ENCODE peak calls at places on chromosomes 6 and 20, in eight cellular contexts. C is IMR-90; O is psoas muscle; D is CD4-positive, alpha-beta memory T cell; P is skeletal muscle cell; Z is transverse colon; E is H1; G is uterus. K is an unnamed sample.

GRCh38 chr6:125994659-125995488 is 8.5 kb downstream of the TRMT11 start:
- DNase-seq in C (no peak), O (no peak), D (no peak), P (no peak), Z (no peak), E (no peak), G (no peak), K (no peak)

GRCh38 chr6:34189806-34190503 is 44.1 kb upstream of the GRM4 start:
- DNase-seq in C (no peak), O (no peak), D (peak), P (no peak), Z (peak), E (no peak), G (no peak), K (no peak)

GRCh38 chr20:51198876-51199523 is 176.1 kb upstream of the KCNG1 start:
- DNase-seq in C (no peak), O (no peak), D (no peak), P (no peak), Z (no peak), E (no peak), G (no peak), K (no peak)

GRCh38 chr20:58458342-58459057 is 56.7 kb downstream of the APCDD1L start:
- DNase-seq in C (peak), O (no peak), D (no peak), P (peak), Z (no peak), E (no peak), G (no peak), K (peak)

GRCh38 chr20:341682-342081 is 5.2 kb upstream of the NRSN2 start:
- DNase-seq in C (peak), O (no peak), D (no peak), P (no peak), Z (no peak), E (no peak), G (no peak), K (no peak)

GRCh38 chr6:90393232-90393884 is 96.7 kb upstream of the BACH2 start:
- DNase-seq in C (peak), O (peak), D (peak), P (peak), Z (peak), E (peak), G (peak), K (no peak)

GRCh38 chr6:34459899-34460593 is 5.8 kb upstream of the PACSIN1 start:
- DNase-seq in C (peak), O (no peak), D (peak), P (no peak), Z (peak), E (peak), G (no peak), K (peak)

GRCh38 chr6:129662406-129662766 is 47.6 kb downstream of the ARHGAP18 start:
- DNase-seq in C (no peak), O (no peak), D (no peak), P (no peak), Z (no peak), E (no peak), G (no peak), K (no peak)

GRCh38 chr20:53298900-53299299 is 294.7 kb downstream of the ZNF217 start:
- DNase-seq in C (no peak), O (no peak), D (no peak), P (no peak), Z (no peak), E (no peak), G (no peak), K (no peak)

GRCh38 chr20:58714923-58715708 is 22.5 kb downstream of the NPEPL1 start:
- DNase-seq in C (no peak), O (no peak), D (no peak), P (no peak), Z (no peak), E (no peak), G (peak), K (no peak)

GRCh38 chr20:4883051-4883450 is 118.3 kb downstream of the SLC23A2 start:
- DNase-seq in C (no peak), O (no peak), D (no peak), P (no peak), Z (no peak), E (no peak), G (no peak), K (no peak)

DNA sequence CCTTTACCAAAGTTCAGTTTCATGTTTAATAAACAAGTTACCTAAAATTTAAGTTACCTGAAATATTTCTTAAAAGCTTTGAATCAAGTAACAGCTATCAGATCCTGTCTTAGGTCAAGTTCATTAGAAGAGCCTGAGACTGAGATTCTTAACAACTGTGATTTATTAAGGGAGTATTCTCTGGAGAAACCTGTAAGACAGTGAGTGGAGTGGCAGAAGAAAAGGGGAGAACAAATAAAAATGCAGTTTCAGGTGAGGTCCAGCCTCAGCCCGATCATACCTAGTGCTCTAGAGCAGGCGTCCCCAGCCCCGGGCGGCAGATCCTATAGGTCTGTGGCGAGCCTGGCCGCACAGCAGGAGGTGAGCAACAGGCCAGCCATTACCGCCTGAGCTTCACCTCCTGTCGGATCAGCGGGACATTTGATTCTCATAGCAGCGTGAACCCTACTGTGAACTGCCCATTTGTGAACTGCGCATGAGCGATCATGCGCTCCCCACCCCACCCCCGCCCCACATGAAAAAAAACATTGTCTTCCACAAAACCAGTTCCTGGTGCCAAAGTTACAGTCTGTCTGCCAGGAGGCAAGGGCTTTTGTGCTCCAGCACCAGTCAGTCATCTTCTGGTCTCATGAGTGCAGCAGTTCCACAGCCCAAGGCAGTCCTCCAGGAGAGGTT is 59.2 kb upstream of the ADGRB3 start:
- DNase-seq in C (no peak), O (no peak), D (no peak), P (no peak), Z (no peak), E (peak), G (no peak), K (no peak)
- H3K4me3 ChIP-seq in C (no peak), O (no peak), D (no peak), P (no peak), Z (no peak), E (no peak), G (no peak), K (no peak)

DNA sequence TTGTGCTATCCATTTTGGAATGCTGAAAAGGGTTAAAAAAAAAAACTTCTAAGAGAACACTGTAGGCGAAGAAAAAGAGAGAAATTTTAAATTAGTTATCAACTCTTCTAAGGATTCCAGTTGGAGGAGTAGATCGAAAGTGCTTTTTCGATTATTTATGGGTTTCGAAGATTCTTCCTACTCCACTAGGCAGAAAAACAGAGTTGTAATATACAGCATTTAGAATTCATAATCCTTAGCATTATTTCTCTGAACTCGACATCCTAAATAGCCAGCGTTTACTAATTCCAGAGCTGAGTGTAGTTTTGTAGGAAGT is 811 bp upstream of the RNF217 start:
- DNase-seq in C (no peak), O (no peak), D (no peak), P (no peak), Z (no peak), E (no peak), G (no peak), K (no peak)
- H3K4me3 ChIP-seq in C (peak), O (peak), D (no peak), P (peak), Z (peak), E (peak), G (peak), K (no peak)

GRCh38 chr20:36606171-36607116 is 865 bp downstream of the RAB5IF start:
- DNase-seq in C (peak), O (peak), D (no peak), P (no peak), Z (peak), E (no peak), G (no peak), K (no peak)

GRCh38 chr20:36604952-36605308 is 649 bp upstream of the RAB5IF start:
- DNase-seq in C (no peak), O (peak), D (no peak), P (no peak), Z (peak), E (no peak), G (peak), K (peak)

GRCh38 chr20:36605309-36606170 is at the start of gene RAB5IF:
- DNase-seq in C (peak), O (peak), D (peak), P (peak), Z (peak), E (peak), G (peak), K (peak)

GRCh38 chr20:36611625-36612024 is 6.0 kb downstream of the RAB5IF start:
- DNase-seq in C (no peak), O (no peak), D (no peak), P (no peak), Z (no peak), E (no peak), G (no peak), K (no peak)

GRCh38 chr20:36607586-36608387 is 2.2 kb downstream of the RAB5IF start:
- DNase-seq in C (no peak), O (no peak), D (no peak), P (no peak), Z (peak), E (no peak), G (no peak), K (no peak)
- H3K4me3 ChIP-seq in C (no peak), O (peak), D (no peak), P (no peak), Z (no peak), E (no peak), G (no peak), K (peak)

DNA sequence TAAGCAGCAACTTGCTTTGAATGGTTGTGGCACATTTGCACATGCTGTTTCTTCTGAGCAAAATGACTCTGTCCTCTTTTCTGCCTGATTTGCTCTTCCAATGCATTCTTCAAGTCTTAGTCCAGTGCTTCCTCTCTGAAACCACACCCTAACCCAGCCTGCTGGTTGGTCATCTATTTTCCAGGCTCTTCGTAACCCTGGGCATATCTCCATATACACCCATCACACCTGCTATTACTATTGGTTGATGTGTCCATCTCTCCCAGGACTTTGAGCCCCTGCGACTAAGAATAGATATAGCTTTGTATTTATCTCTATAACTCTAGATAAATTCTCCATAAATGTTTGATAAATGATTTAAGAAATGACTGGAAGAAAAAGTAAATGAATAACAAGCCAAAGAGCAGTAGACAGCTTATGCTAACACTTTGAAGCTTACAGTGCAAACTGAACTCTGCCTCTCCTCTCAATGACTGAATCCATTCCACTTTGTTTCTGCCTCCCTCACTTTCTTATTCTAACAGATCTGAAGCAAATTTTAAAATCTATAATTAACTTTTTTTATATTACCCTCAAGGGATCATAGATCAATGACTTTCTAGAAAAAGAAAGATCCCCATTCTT is 59.7 kb upstream of the NT5E start:
- DNase-seq in C (peak), O (no peak), D (no peak), P (no peak), Z (peak), E (no peak), G (no peak), K (no peak)
- H3K4me3 ChIP-seq in C (no peak), O (no peak), D (no peak), P (no peak), Z (no peak), E (no peak), G (no peak), K (no peak)

DNA sequence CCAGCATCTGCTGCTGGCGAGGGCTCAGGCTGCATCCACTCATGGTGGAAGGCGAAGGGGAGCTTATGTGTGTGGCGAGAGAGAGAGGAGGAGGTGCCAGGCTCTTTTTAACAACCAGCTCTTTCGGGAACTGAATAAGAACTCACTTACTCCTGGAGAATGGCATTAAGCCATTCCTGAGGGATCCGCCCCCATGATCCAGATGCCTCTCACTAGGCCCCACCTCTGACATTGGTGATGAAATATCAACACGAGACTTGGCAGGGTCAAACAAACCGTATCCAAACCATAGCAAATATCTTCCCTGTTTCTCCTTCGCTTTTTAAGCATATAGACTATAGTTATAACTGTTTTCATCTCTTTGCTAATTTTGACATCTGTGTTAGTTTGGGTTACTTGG is 24.6 kb downstream of the CHMP4B start:
- DNase-seq in C (no peak), O (peak), D (no peak), P (no peak), Z (peak), E (no peak), G (peak), K (no peak)
- H3K4me3 ChIP-seq in C (no peak), O (no peak), D (no peak), P (no peak), Z (no peak), E (no peak), G (no peak), K (no peak)

DNA sequence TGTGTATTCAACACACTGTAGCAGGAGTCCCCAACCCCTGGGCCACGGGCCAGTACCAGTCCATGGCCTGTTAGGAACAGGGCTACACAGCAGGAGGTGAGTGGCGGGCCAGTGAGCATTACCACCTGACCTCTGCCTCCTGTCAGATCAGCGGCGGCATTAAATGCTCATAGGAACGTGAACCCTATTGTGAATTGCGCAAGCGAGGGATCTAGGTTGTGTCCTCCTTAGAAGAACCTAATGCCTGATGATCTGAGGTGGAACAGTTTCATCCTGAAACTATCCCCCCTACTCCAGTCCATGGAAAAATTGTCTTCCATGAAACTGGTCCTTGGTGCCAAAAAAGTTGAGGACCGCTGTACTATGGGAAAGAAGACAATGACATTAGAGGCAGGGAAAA is 386.9 kb downstream of the PREX1 start:
- DNase-seq in C (no peak), O (no peak), D (no peak), P (no peak), Z (no peak), E (no peak), G (no peak), K (no peak)
- H3K4me3 ChIP-seq in C (no peak), O (no peak), D (no peak), P (no peak), Z (no peak), E (no peak), G (no peak), K (no peak)

K was measured in GM12864.